ENCODE peak calls at places on chromosome 7, in five cellular contexts. One of them, this sample, is unnamed.

GRCh38 chr7:56053993-56054392 is 2.4 kb downstream of the CCT6A start:
- DNase-seq in HFFc6: no peak
- DNase-seq in NCI-H774: no peak
- DNase-seq in activated T-cell treated with anti-CD3 and anti-CD28 coated beads for 1 hour: no peak
- DNase-seq in NCI-H2171 treated with DMSO at 0.1 percent for 48 hours: no peak
- DNase-seq in this sample: no peak

GRCh38 chr7:69399038-69399800 is 199.1 kb upstream of the AUTS2 start:
- DNase-seq in HFFc6: no peak
- DNase-seq in NCI-H2171 treated with DMSO at 0.1 percent for 48 hours: no peak
- DNase-seq in activated T-cell treated with anti-CD3 and anti-CD28 coated beads for 1 hour: no peak
- DNase-seq in NCI-H774: no peak
- DNase-seq in this sample: no peak

GRCh38 chr7:18890134-18890533 is 227.3 kb downstream of the TWIST1 start:
- DNase-seq in NCI-H774: no peak
- DNase-seq in HFFc6: peak
- DNase-seq in activated T-cell treated with anti-CD3 and anti-CD28 coated beads for 1 hour: no peak
- DNase-seq in NCI-H2171 treated with DMSO at 0.1 percent for 48 hours: no peak
- DNase-seq in this sample: no peak

GRCh38 chr7:97868788-97869187 is 3.4 kb downstream of the ASNS start:
- DNase-seq in NCI-H774: no peak
- DNase-seq in activated T-cell treated with anti-CD3 and anti-CD28 coated beads for 1 hour: no peak
- DNase-seq in NCI-H2171 treated with DMSO at 0.1 percent for 48 hours: no peak
- DNase-seq in HFFc6: no peak
- DNase-seq in this sample: no peak

GRCh38 chr7:152989889-152990380 is 230.4 kb downstream of the ACTR3B start:
- DNase-seq in NCI-H2171 treated with DMSO at 0.1 percent for 48 hours: peak
- DNase-seq in HFFc6: no peak
- DNase-seq in activated T-cell treated with anti-CD3 and anti-CD28 coated beads for 1 hour: no peak
- DNase-seq in NCI-H774: no peak
- DNase-seq in this sample: no peak

GRCh38 chr7:135645296-135645904 is 16.9 kb upstream of the STMP1 start:
- DNase-seq in NCI-H774: peak
- DNase-seq in NCI-H2171 treated with DMSO at 0.1 percent for 48 hours: peak
- DNase-seq in HFFc6: peak
- DNase-seq in activated T-cell treated with anti-CD3 and anti-CD28 coated beads for 1 hour: no peak
- DNase-seq in this sample: no peak

GRCh38 chr7:130063036-130063435 is 7.3 kb upstream of the KLHDC10 start:
- DNase-seq in HFFc6: peak
- DNase-seq in NCI-H2171 treated with DMSO at 0.1 percent for 48 hours: peak
- DNase-seq in NCI-H774: peak
- DNase-seq in activated T-cell treated with anti-CD3 and anti-CD28 coated beads for 1 hour: peak
- DNase-seq in this sample: no peak

GRCh38 chr7:87316846-87317545 is 28.5 kb upstream of the CROT start:
- DNase-seq in HFFc6: peak
- DNase-seq in NCI-H2171 treated with DMSO at 0.1 percent for 48 hours: no peak
- DNase-seq in NCI-H774: no peak
- DNase-seq in activated T-cell treated with anti-CD3 and anti-CD28 coated beads for 1 hour: no peak
- DNase-seq in this sample: no peak

GRCh38 chr7:33868151-33868550 is 37.2 kb upstream of the BMPER start:
- DNase-seq in HFFc6: peak
- DNase-seq in activated T-cell treated with anti-CD3 and anti-CD28 coated beads for 1 hour: no peak
- DNase-seq in NCI-H774: no peak
- DNase-seq in NCI-H2171 treated with DMSO at 0.1 percent for 48 hours: no peak
- DNase-seq in this sample: no peak

GRCh38 chr7:143396182-143396581 is 12.5 kb downstream of the EPHA1 start:
- DNase-seq in HFFc6: no peak
- DNase-seq in NCI-H2171 treated with DMSO at 0.1 percent for 48 hours: no peak
- DNase-seq in activated T-cell treated with anti-CD3 and anti-CD28 coated beads for 1 hour: no peak
- DNase-seq in NCI-H774: no peak
- DNase-seq in this sample: no peak

GRCh38 chr7:1052031-1052818 is 7.9 kb downstream of the GPR146 start:
- DNase-seq in NCI-H2171 treated with DMSO at 0.1 percent for 48 hours: no peak
- DNase-seq in activated T-cell treated with anti-CD3 and anti-CD28 coated beads for 1 hour: no peak
- DNase-seq in HFFc6: no peak
- DNase-seq in NCI-H774: no peak
- DNase-seq in this sample: no peak

GRCh38 chr7:17031903-17032551 is 150.2 kb upstream of the AGR3 start:
- DNase-seq in NCI-H2171 treated with DMSO at 0.1 percent for 48 hours: no peak
- DNase-seq in activated T-cell treated with anti-CD3 and anti-CD28 coated beads for 1 hour: no peak
- DNase-seq in NCI-H774: no peak
- DNase-seq in HFFc6: no peak
- DNase-seq in this sample: no peak

GRCh38 chr7:116500071-116500853 is 724 bp downstream of the CAV2 start:
- DNase-seq in NCI-H774: no peak
- DNase-seq in HFFc6: no peak
- DNase-seq in NCI-H2171 treated with DMSO at 0.1 percent for 48 hours: no peak
- DNase-seq in activated T-cell treated with anti-CD3 and anti-CD28 coated beads for 1 hour: no peak
- DNase-seq in this sample: no peak

GRCh38 chr7:149355390-149356048 is 93.5 kb downstream of the ZNF783 start:
- DNase-seq in NCI-H2171 treated with DMSO at 0.1 percent for 48 hours: peak
- DNase-seq in NCI-H774: no peak
- DNase-seq in HFFc6: peak
- DNase-seq in activated T-cell treated with anti-CD3 and anti-CD28 coated beads for 1 hour: no peak
- DNase-seq in this sample: peak

GRCh38 chr7:106031271-106032029 is 68.4 kb downstream of the CDHR3 start:
- DNase-seq in NCI-H2171 treated with DMSO at 0.1 percent for 48 hours: peak
- DNase-seq in NCI-H774: no peak
- DNase-seq in HFFc6: no peak
- DNase-seq in activated T-cell treated with anti-CD3 and anti-CD28 coated beads for 1 hour: no peak
- DNase-seq in this sample: peak

GRCh38 chr7:94003446-94004023 is 620 bp downstream of the BET1 start:
- DNase-seq in NCI-H2171 treated with DMSO at 0.1 percent for 48 hours: no peak
- DNase-seq in NCI-H774: no peak
- DNase-seq in activated T-cell treated with anti-CD3 and anti-CD28 coated beads for 1 hour: no peak
- DNase-seq in HFFc6: peak
- DNase-seq in this sample: no peak